ENCODE peak calls at places on chromosomes 16 and 17, in nine cellular contexts. G is T-cell; Z is Daoy; X is lower leg skin; T is posterior cingulate gyrus; N is stimulated activated CD8-positive, alpha-beta memory T cell treated with anti-CD3 and anti-CD28 coated beads, Interleukin-4, amount 100 ng/mL, for 4 hours; V is HFFc6; K is SW480; Q is fibroblast of lung. C is an unnamed sample.

GRCh38 chr17:6555331-6556120 is 829 bp downstream of the PITPNM3 start:
- DNase-seq in X (no peak), N (no peak), T (no peak), V (no peak), Q (peak; percentile 65), K (peak; percentile 55), Z (peak; percentile 83), G (no peak), C (no peak)

GRCh38 chr17:82217530-82218204 is 5.0 kb upstream of the CCDC57 start:
- DNase-seq in Q (peak; percentile 94), N (no peak), T (no peak), X (peak; percentile 91), G (no peak), K (peak; percentile 85), Z (peak; percentile 91), V (peak; percentile 85), C (no peak)

GRCh38 chr16:3115561-3115960 is 3.2 kb downstream of the ZNF205 start:
- DNase-seq in V (no peak), Z (no peak), X (no peak), T (no peak), G (no peak), N (no peak), K (no peak), Q (no peak), C (no peak)

GRCh38 chr16:76502555-76502954 is 225.4 kb downstream of the CNTNAP4 start:
- DNase-seq in X (no peak), Z (no peak), K (no peak), T (no peak), V (no peak), G (no peak), N (no peak), Q (no peak), C (no peak)

GRCh38 chr17:39920218-39921210 is 2.1 kb upstream of the GSDMB start:
- DNase-seq in X (no peak), K (no peak), Z (no peak), Q (no peak), G (peak; percentile 35), N (peak; percentile 27), V (no peak), T (no peak), C (peak; percentile 59)

GRCh38 chr16:49268667-49269066 is 13.0 kb downstream of the CBLN1 start:
- DNase-seq in X (no peak), T (no peak), G (no peak), Q (no peak), N (no peak), Z (no peak), V (no peak), K (no peak), C (no peak)

GRCh38 chr17:10094806-10095205 is 103.6 kb downstream of the GAS7 start:
- DNase-seq in Q (no peak), N (no peak), G (no peak), V (no peak), T (no peak), Z (no peak), K (no peak), X (no peak), C (no peak)

GRCh38 chr16:57483725-57484514 is 2.4 kb downstream of the DOK4 start:
- DNase-seq in N (no peak), G (no peak), K (no peak), T (no peak), Q (no peak), Z (no peak), V (no peak), X (no peak), C (no peak)

GRCh38 chr16:19432429-19432828 is 14.7 kb downstream of the TMC5 start:
- DNase-seq in V (no peak), N (no peak), X (no peak), T (no peak), G (no peak), K (peak; percentile 87), Q (no peak), Z (peak; percentile 13), C (no peak)

GRCh38 chr17:60738287-60738686 is 60.6 kb downstream of the BCAS3 start:
- DNase-seq in V (no peak), T (no peak), Q (no peak), K (no peak), G (no peak), N (no peak), X (no peak), Z (no peak), C (no peak)

GRCh38 chr17:77692571-77693161 is 265.8 kb upstream of the TNRC6C start:
- DNase-seq in G (no peak), X (peak; percentile 73), T (no peak), V (peak; percentile 12), K (peak; percentile 15), Q (peak; percentile 34), N (no peak), Z (peak; percentile 87), C (no peak)

GRCh38 chr16:3681206-3681605 is 26.7 kb downstream of the DNASE1 start:
- DNase-seq in K (no peak), X (no peak), Z (no peak), Q (peak; percentile 13), T (no peak), V (no peak), N (no peak), G (no peak), C (no peak)

GRCh38 chr16:10744370-10745030 is 858 bp downstream of the NUBP1 start:
- DNase-seq in G (no peak), X (peak; percentile 90), T (no peak), Z (no peak), V (peak; percentile 51), K (peak; percentile 47), Q (peak; percentile 54), N (no peak), C (no peak)

GRCh38 chr17:30148376-30148775 is 31.8 kb downstream of the NSRP1 start:
- DNase-seq in Z (no peak), K (no peak), N (no peak), G (no peak), Q (no peak), T (no peak), V (no peak), X (no peak), C (no peak)

GRCh38 chr17:74635418-74635817 is 11.9 kb upstream of the CD300E start:
- DNase-seq in T (no peak), V (no peak), Z (no peak), Q (no peak), N (no peak), X (no peak), G (no peak), K (no peak), C (no peak)

GRCh38 chr17:28145348-28145747 is 102.9 kb downstream of the NLK start:
- DNase-seq in N (no peak), X (no peak), K (peak; percentile 36), V (peak; percentile 44), T (no peak), Q (peak; percentile 61), Z (no peak), G (no peak), C (no peak)

GRCh38 chr17:40533896-40534295 is 31.4 kb downstream of the CCR7 start:
- DNase-seq in K (no peak), T (no peak), Z (no peak), N (no peak), Q (no peak), X (no peak), V (no peak), G (no peak), C (no peak)

GRCh38 chr17:81582769-81583168 is 30.6 kb upstream of the FAAP100 start:
- DNase-seq in Q (no peak), G (no peak), V (no peak), X (no peak), Z (no peak), N (no peak), T (no peak), K (no peak), C (no peak)

GRCh38 chr16:69017036-69017783 is 88.2 kb upstream of the HAS3 start:
- DNase-seq in K (peak; percentile 16), Z (peak; percentile 66), T (no peak), Q (peak; percentile 85), V (peak; percentile 71), X (no peak), N (no peak), G (no peak), C (no peak)

GRCh38 chr17:80989586-80989913 is 2.1 kb upstream of the CHMP6 start:
- DNase-seq in K (no peak), X (peak; percentile 82), Z (no peak), Q (no peak), V (no peak), T (no peak), G (no peak), N (no peak), C (no peak)

GRCh38 chr17:64278614-64279013 is 15.6 kb upstream of the TEX2 start:
- DNase-seq in G (no peak), Q (peak; percentile 58), Z (peak; percentile 57), T (no peak), V (no peak), X (no peak), K (peak; percentile 60), N (no peak), C (peak; percentile 10)

GRCh38 chr17:50919321-50920040 is 53.3 kb upstream of the TOB1 start:
- DNase-seq in Q (peak; percentile 89), Z (peak; percentile 83), T (peak; percentile 94), N (peak; percentile 58), G (peak; percentile 81), X (peak; percentile 94), K (peak; percentile 88), V (peak; percentile 94), C (peak; percentile 60)

GRCh38 chr16:30748634-30749445 is 615 bp downstream of the PHKG2 start:
- DNase-seq in K (peak; percentile 12), Q (peak; percentile 50), G (no peak), V (peak; percentile 23), N (no peak), Z (peak; percentile 40), X (no peak), T (no peak), C (no peak)

GRCh38 chr16:86335266-86336172 is 174.8 kb upstream of the FOXF1 start:
- DNase-seq in T (no peak), X (no peak), V (no peak), Q (no peak), K (no peak), N (no peak), G (no peak), Z (no peak), C (no peak)

GRCh38 chr16:15849209-15849981 is 7.4 kb downstream of the MYH11 start:
- DNase-seq in Z (no peak), V (no peak), N (no peak), G (no peak), K (no peak), T (no peak), Q (no peak), X (peak; percentile 67), C (no peak)

GRCh38 chr17:66952031-66952524 is 12.4 kb upstream of the CACNG4 start:
- DNase-seq in Q (peak; percentile 94), K (peak; percentile 97), Z (peak; percentile 94), X (no peak), N (no peak), T (no peak), G (no peak), V (peak; percentile 32), C (no peak)

GRCh38 chr16:85659336-85659735 is 29.4 kb downstream of the GINS2 start:
- DNase-seq in X (no peak), G (no peak), K (no peak), Z (no peak), Q (no peak), N (no peak), V (no peak), T (no peak), C (no peak)

GRCh38 chr17:78272181-78272913 is 40.9 kb downstream of the TMEM235 start:
- DNase-seq in V (no peak), G (peak; percentile 81), T (no peak), X (peak; percentile 91), Z (no peak), N (no peak), Q (peak; percentile 46), K (peak; percentile 55), C (no peak)

GRCh38 chr16:79543219-79543618 is 57.3 kb downstream of the MAF start:
- DNase-seq in V (no peak), K (no peak), N (no peak), Z (no peak), Q (no peak), T (no peak), G (no peak), X (no peak), C (no peak)

GRCh38 chr17:48681609-48682008 is 40.7 kb downstream of the PRAC1 start:
- DNase-seq in N (no peak), K (no peak), V (no peak), Z (no peak), G (no peak), X (no peak), T (no peak), Q (no peak), C (no peak)

GRCh38 chr17:8253801-8254200 is 4.7 kb downstream of the PFAS start:
- DNase-seq in N (no peak), Z (no peak), Q (peak; percentile 2), K (peak; percentile 11), G (no peak), V (no peak), T (peak; percentile 45), X (no peak), C (no peak)

C was measured in GM06990.